ENCODE peak calls at places on chromosomes 1 and 21, in seven cellular contexts. F, G, R, X, J, U and H are unnamed samples.
A peak's percentile ranks its signal among the peaks of the same experiment; 100 is the strongest.

GRCh38 chr1:23224721-23225648 is 7.7 kb upstream of the HTR1D start:
- DNase-seq in F (peak; percentile 43), G (peak; percentile 64), R (peak; percentile 52), X (peak; percentile 87), J (peak; percentile 52), U (peak; percentile 75), H (no peak)

GRCh38 chr1:207922554-207922953 is 11.6 kb upstream of the CD34 start:
- DNase-seq in F (no peak), G (no peak), R (no peak), X (no peak), J (no peak), U (peak; percentile 77), H (no peak)

GRCh38 chr1:65267291-65268087 is 41.9 kb upstream of the DNAJC6 start:
- DNase-seq in F (no peak), G (no peak), R (no peak), X (no peak), J (no peak), U (no peak), H (no peak)

GRCh38 chr1:11898831-11899467 is 27.3 kb downstream of the KIAA2013 start:
- DNase-seq in F (no peak), G (no peak), R (no peak), X (no peak), J (no peak), U (no peak), H (peak; percentile 32)

GRCh38 chr1:208432346-208432745 is 188.2 kb upstream of the PLXNA2 start:
- DNase-seq in F (no peak), G (no peak), R (no peak), X (no peak), J (no peak), U (no peak), H (no peak)

GRCh38 chr1:168932539-168932938 is 174.0 kb upstream of the ATP1B1 start:
- DNase-seq in F (no peak), G (no peak), R (peak; percentile 61), X (peak; percentile 40), J (no peak), U (no peak), H (no peak)

GRCh38 chr1:65174585-65174984 is 26.6 kb downstream of the AK4 start:
- DNase-seq in F (peak; percentile 98), G (peak; percentile 98), R (peak; percentile 99), X (peak; percentile 99), J (peak; percentile 98), U (no peak), H (no peak)

GRCh38 chr1:234559152-234559916 is 50.6 kb downstream of the IRF2BP2 start:
- DNase-seq in F (no peak), G (no peak), R (no peak), X (no peak), J (no peak), U (no peak), H (no peak)

GRCh38 chr21:32921632-32922230 is 104.0 kb upstream of the OLIG2 start:
- DNase-seq in F (no peak), G (no peak), R (peak; percentile 6), X (no peak), J (no peak), U (no peak), H (peak; percentile 67)

GRCh38 chr1:114178940-114179339 is 25.3 kb upstream of the SYT6 start:
- DNase-seq in F (no peak), G (no peak), R (no peak), X (no peak), J (no peak), U (no peak), H (no peak)

GRCh38 chr21:37878946-37879660 is 37.2 kb downstream of the KCNJ6 start:
- DNase-seq in F (no peak), G (peak; percentile 95), R (peak; percentile 95), X (peak; percentile 48), J (peak; percentile 93), U (no peak), H (no peak)

GRCh38 chr1:208154040-208154439 is 90.1 kb downstream of the PLXNA2 start:
- DNase-seq in F (no peak), G (no peak), R (no peak), X (no peak), J (no peak), U (no peak), H (no peak)

GRCh38 chr21:35025206-35026152 is 23.6 kb downstream of the RUNX1 start:
- DNase-seq in F (no peak), G (no peak), R (peak; percentile 30), X (peak; percentile 19), J (no peak), U (no peak), H (no peak)

GRCh38 chr1:1041873-1042272 is 22.0 kb downstream of the AGRN start:
- DNase-seq in F (no peak), G (no peak), R (no peak), X (no peak), J (no peak), U (no peak), H (no peak)

GRCh38 chr21:19123525-19123924 is 719.9 kb upstream of the TMPRSS15 start:
- DNase-seq in F (no peak), G (no peak), R (no peak), X (no peak), J (no peak), U (no peak), H (no peak)

GRCh38 chr1:41045740-41046139 is 24.2 kb upstream of the SLFNL1 start:
- DNase-seq in F (peak; percentile 63), G (peak; percentile 83), R (peak; percentile 65), X (peak; percentile 96), J (peak; percentile 78), U (no peak), H (no peak)

GRCh38 chr21:45529785-45530422 is 12.3 kb downstream of the SLC19A1 start:
- DNase-seq in F (no peak), G (no peak), R (no peak), X (no peak), J (no peak), U (peak; percentile 43), H (no peak)

GRCh38 chr1:99590578-99591209 is 55.2 kb upstream of the PALMD start:
- DNase-seq in F (no peak), G (peak; percentile 98), R (peak; percentile 88), X (peak; percentile 87), J (peak; percentile 98), U (no peak), H (no peak)

GRCh38 chr1:3429320-3429719 is 25.1 kb upstream of the ARHGEF16 start:
- DNase-seq in F (no peak), G (no peak), R (no peak), X (no peak), J (no peak), U (peak; percentile 63), H (no peak)

GRCh38 chr1:40264354-40264781 is 6.3 kb downstream of the ZMPSTE24 start:
- DNase-seq in F (no peak), G (peak; percentile 48), R (no peak), X (no peak), J (peak; percentile 39), U (no peak), H (peak; percentile 60)

GRCh38 chr21:26131554-26131953 is 39.0 kb downstream of the APP start:
- DNase-seq in F (no peak), G (no peak), R (no peak), X (no peak), J (no peak), U (no peak), H (no peak)

GRCh38 chr1:26066160-26066559 is 1.3 kb downstream of the TRIM63 start:
- DNase-seq in F (no peak), G (no peak), R (no peak), X (no peak), J (no peak), U (no peak), H (no peak)
- TF ChIP-seq CTCF in F (no peak), G (no peak), R (no peak), X (no peak), J (no peak), U (no peak), H (no peak)

DNA sequence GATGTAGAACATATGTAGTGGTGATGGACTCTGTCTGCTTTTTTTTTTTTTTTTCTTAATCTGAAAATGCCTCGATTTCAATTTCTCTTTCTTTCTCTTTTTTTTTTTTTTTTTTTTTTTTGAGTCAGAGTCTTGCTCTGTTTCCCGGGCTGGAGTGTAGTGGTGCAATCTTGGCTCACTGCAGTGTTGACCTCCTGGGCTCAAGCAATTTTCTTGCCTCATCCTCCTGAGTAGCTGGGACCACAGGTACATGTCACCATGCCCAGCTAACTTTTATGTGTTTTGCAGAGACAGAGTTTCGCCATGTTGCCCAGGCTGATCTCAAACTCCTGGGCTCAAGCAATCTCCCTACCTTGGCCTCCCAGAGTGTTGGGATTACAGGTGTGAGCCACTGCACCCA is 17.4 kb downstream of the MAST2 start:
- DNase-seq in F (no peak), G (no peak), R (peak; percentile 61), X (peak; percentile 51), J (no peak), U (no peak), H (no peak)
- TF ChIP-seq CTCF in F (no peak), G (no peak), R (no peak), X (no peak), J (no peak), U (no peak), H (no peak)

GRCh38 chr1:171351961-171352360 is 38.0 kb downstream of the FMO4 start:
- DNase-seq in F (no peak), G (no peak), R (no peak), X (no peak), J (no peak), U (no peak), H (no peak)
- TF ChIP-seq CTCF in F (no peak), G (no peak), R (no peak), X (no peak), J (no peak), U (no peak), H (no peak)

DNA sequence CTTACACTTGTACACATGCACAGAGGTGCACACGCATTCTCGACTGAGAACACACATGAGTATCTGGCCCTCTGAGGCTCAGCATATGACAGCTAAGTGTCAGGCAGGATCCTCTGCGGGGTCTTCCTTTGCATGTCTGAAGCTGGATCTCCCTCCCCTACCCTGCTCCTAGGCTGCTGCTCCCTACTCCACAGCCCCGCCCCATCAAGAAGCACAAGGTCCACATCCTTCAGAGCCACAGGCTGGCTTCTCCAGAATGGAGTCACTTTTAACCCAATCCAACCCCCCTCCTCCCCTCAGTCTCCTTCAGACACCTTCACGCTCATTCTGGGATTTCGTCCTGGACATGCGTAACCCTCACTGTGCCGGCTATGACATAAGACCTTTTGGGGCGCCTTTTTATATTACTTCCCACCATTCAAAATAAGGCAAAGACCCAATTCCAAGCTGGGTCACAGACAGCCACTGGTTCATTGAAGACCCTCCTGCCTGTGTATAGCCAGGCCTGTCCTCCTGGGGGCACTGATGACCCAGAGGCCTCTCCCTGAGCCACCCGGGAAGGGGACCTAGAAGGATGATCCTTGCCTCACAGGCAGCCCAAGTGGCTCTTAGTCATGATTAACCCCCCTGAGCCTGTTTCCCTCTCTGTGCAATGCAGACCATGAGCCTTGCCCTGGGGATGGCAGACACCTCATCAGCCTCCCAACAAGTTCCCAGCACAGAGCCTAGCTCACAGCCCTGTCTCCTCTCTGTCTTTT is 4.7 kb downstream of the ADGRB2 start:
- DNase-seq in F (no peak), G (peak; percentile 20), R (no peak), X (no peak), J (no peak), U (no peak), H (no peak)
- TF ChIP-seq CTCF in F (peak; percentile 20), G (no peak), R (no peak), X (no peak), J (no peak), U (no peak), H (no peak)